ENCODE peak calls at places on chromosome 7, in seven cellular contexts. M is hepatocyte, L is posterior vena cava, G is NCI-H146, Y is NCI-H524 treated with DMSO at 0.1 percent for 48 hours, D is Right ventricle myocardium superior, J is midbrain. F is an unnamed sample.

GRCh38 chr7:131625817-131626372 is 69.5 kb upstream of the PODXL start:
- DNase-seq in M (peak), L (no peak), G (no peak), Y (no peak), D (peak), J (no peak), F (no peak)

GRCh38 chr7:118057404-118057803 is 126.6 kb upstream of the LSM8 start:
- DNase-seq in M (peak), L (no peak), G (no peak), Y (no peak), D (no peak), J (no peak), F (no peak)

GRCh38 chr7:3955751-3956696 is 655.0 kb downstream of the SDK1 start:
- DNase-seq in M (peak), L (no peak), G (no peak), Y (no peak), D (no peak), J (no peak), F (no peak)

GRCh38 chr7:18352339-18353255 is 143.0 kb upstream of the HDAC9 start:
- DNase-seq in M (peak), L (no peak), G (peak), Y (peak), D (no peak), J (peak), F (no peak)

GRCh38 chr7:17422966-17423365 is 124.5 kb downstream of the AHR start:
- DNase-seq in M (no peak), L (no peak), G (no peak), Y (no peak), D (no peak), J (no peak), F (no peak)

GRCh38 chr7:148856035-148856881 is 27.8 kb downstream of the EZH2 start:
- DNase-seq in M (peak), L (no peak), G (peak), Y (no peak), D (no peak), J (no peak), F (no peak)

GRCh38 chr7:21636694-21637093 is 93.9 kb downstream of the DNAH11 start:
- DNase-seq in M (no peak), L (no peak), G (no peak), Y (no peak), D (no peak), J (no peak), F (no peak)

GRCh38 chr7:7553386-7553785 is 13.3 kb upstream of the MIOS start:
- DNase-seq in M (no peak), L (no peak), G (no peak), Y (no peak), D (no peak), J (no peak), F (no peak)

GRCh38 chr7:111132833-111133232 is 41.9 kb downstream of the LRRN3 start:
- DNase-seq in M (no peak), L (no peak), G (no peak), Y (no peak), D (no peak), J (no peak), F (no peak)

GRCh38 chr7:50619684-50620083 is 54.5 kb upstream of the DDC start:
- DNase-seq in M (no peak), L (no peak), G (no peak), Y (no peak), D (no peak), J (no peak), F (no peak)

GRCh38 chr7:101803203-101804086 is 14.0 kb upstream of the CUX1 start:
- DNase-seq in M (no peak), L (peak), G (no peak), Y (no peak), D (no peak), J (no peak), F (no peak)

GRCh38 chr7:99275496-99275895 is 2.9 kb downstream of the MYH16 start:
- DNase-seq in M (no peak), L (no peak), G (no peak), Y (no peak), D (no peak), J (no peak), F (no peak)

GRCh38 chr7:101555269-101555920 is 73.7 kb downstream of the MYL10 start:
- DNase-seq in M (no peak), L (peak), G (no peak), Y (no peak), D (no peak), J (no peak), F (peak)

GRCh38 chr7:135075716-135076115 is 72.2 kb upstream of the TMEM140 start:
- DNase-seq in M (no peak), L (no peak), G (no peak), Y (no peak), D (no peak), J (no peak), F (no peak)

GRCh38 chr7:95901006-95901405 is 128.7 kb downstream of the DYNC1I1 start:
- DNase-seq in M (no peak), L (no peak), G (peak), Y (no peak), D (no peak), J (no peak), F (no peak)

GRCh38 chr7:75650062-75650461 is 88.7 kb downstream of the HIP1 start:
- DNase-seq in M (no peak), L (peak), G (no peak), Y (no peak), D (peak), J (no peak), F (no peak)

GRCh38 chr7:33495207-33495606 is 365.8 kb downstream of the BBS9 start:
- DNase-seq in M (no peak), L (no peak), G (no peak), Y (no peak), D (no peak), J (no peak), F (no peak)

GRCh38 chr7:112308974-112309373 is 102.5 kb downstream of the ZNF277 start:
- DNase-seq in M (no peak), L (no peak), G (no peak), Y (no peak), D (no peak), J (no peak), F (no peak)

GRCh38 chr7:921071-921461 is 33.4 kb downstream of the ADAP1 start:
- DNase-seq in M (no peak), L (peak), G (no peak), Y (no peak), D (peak), J (no peak), F (peak)

GRCh38 chr7:33921216-33921938 is 16.0 kb downstream of the BMPER start:
- DNase-seq in M (no peak), L (no peak), G (no peak), Y (no peak), D (peak), J (no peak), F (no peak)

GRCh38 chr7:2099036-2099957 is 133.4 kb downstream of the MAD1L1 start:
- DNase-seq in M (no peak), L (no peak), G (no peak), Y (no peak), D (no peak), J (no peak), F (no peak)

GRCh38 chr7:127654404-127655392 is 2.7 kb downstream of the SND1 start:
- DNase-seq in M (no peak), L (no peak), G (no peak), Y (no peak), D (no peak), J (no peak), F (no peak)

GRCh38 chr7:144818516-144818915 is 17.3 kb downstream of the TPK1 start:
- DNase-seq in M (no peak), L (no peak), G (no peak), Y (no peak), D (no peak), J (no peak), F (no peak)

GRCh38 chr7:75943864-75944263 is 28.9 kb downstream of the POR start:
- DNase-seq in M (peak), L (no peak), G (no peak), Y (no peak), D (no peak), J (no peak), F (no peak)

GRCh38 chr7:47475880-47476227 is 106.1 kb downstream of the TNS3 start:
- DNase-seq in M (no peak), L (peak), G (no peak), Y (no peak), D (no peak), J (no peak), F (no peak)

GRCh38 chr7:985915-986741 is 3.1 kb downstream of the CYP2W1 start:
- DNase-seq in M (no peak), L (no peak), G (peak), Y (no peak), D (no peak), J (no peak), F (no peak)

GRCh38 chr7:3027005-3027404 is 16.7 kb downstream of the CARD11 start:
- DNase-seq in M (no peak), L (no peak), G (no peak), Y (no peak), D (no peak), J (no peak), F (no peak)

GRCh38 chr7:94243312-94243711 is 151.4 kb upstream of the COL1A2 start:
- DNase-seq in M (no peak), L (no peak), G (no peak), Y (no peak), D (no peak), J (no peak), F (no peak)

F was measured in mesothelial cell of epicardium.